ENCODE peak calls at places on chromosomes 16 and 17, in ten cellular contexts. R is ovary; W is heart right ventricle; Q is progenitor cell of endocrine pancreas; P is EL; M is activated naive CD4-positive, alpha-beta T cell treated with anti-CD3 and anti-CD28 coated beads for 36 hours; J is iPS-NIHi11; K is fibroblast of mammary gland; S is GM23338; A is H7. U is an unnamed sample.

GRCh38 chr17:2025622-2026309 is 632 bp upstream of the RTN4RL1 start:
- DNase-seq in K (peak), A (peak), W (peak), R (peak), S (peak), Q (peak), M (peak), P (peak), J (peak), U (peak)

GRCh38 chr17:78576389-78577112 is 645 bp downstream of the DNAH17 start:
- DNase-seq in A (no peak), P (no peak), K (no peak), R (no peak), J (no peak), M (no peak), S (no peak), Q (no peak), W (peak), U (no peak)

GRCh38 chr16:68035227-68035626 is 12.1 kb downstream of the DUS2 start:
- DNase-seq in P (no peak), S (no peak), A (no peak), R (no peak), K (no peak), J (no peak), Q (no peak), W (no peak), M (no peak), U (no peak)

GRCh38 chr16:12258806-12259205 is 282.3 kb downstream of the SNX29 start:
- DNase-seq in P (no peak), R (no peak), W (no peak), K (no peak), A (no peak), J (no peak), M (no peak), Q (no peak), S (no peak), U (no peak)

GRCh38 chr17:50728881-50729765 is 9.7 kb downstream of the LUC7L3 start:
- DNase-seq in W (no peak), Q (no peak), J (no peak), R (no peak), K (no peak), A (no peak), P (no peak), M (no peak), S (no peak), U (no peak)

GRCh38 chr16:55846598-55847346 is 13.9 kb upstream of the CES1 start:
- DNase-seq in K (no peak), R (no peak), Q (no peak), J (no peak), A (no peak), M (no peak), S (no peak), P (no peak), W (no peak), U (no peak)

GRCh38 chr16:77194295-77195231 is 3.6 kb downstream of the MON1B start:
- DNase-seq in M (no peak), R (no peak), W (no peak), S (no peak), A (peak), Q (no peak), K (no peak), P (no peak), J (no peak), U (no peak)

GRCh38 chr17:1515640-1516402 is 591 bp downstream of the INPP5K start:
- DNase-seq in J (peak), R (peak), A (peak), S (peak), P (peak), W (peak), K (peak), Q (no peak), M (peak), U (peak)

GRCh38 chr16:61900482-61900881 is 135.8 kb downstream of the CDH8 start:
- DNase-seq in Q (no peak), A (no peak), S (no peak), J (no peak), W (no peak), M (no peak), P (peak), R (no peak), K (peak), U (no peak)

GRCh38 chr17:79833110-79833450 is 6.2 kb downstream of the CBX4 start:
- DNase-seq in P (no peak), S (no peak), R (no peak), J (no peak), Q (no peak), K (no peak), A (no peak), M (no peak), W (no peak), U (no peak)

GRCh38 chr17:77854759-77855745 is 103.5 kb upstream of the TNRC6C start:
- DNase-seq in R (no peak), P (no peak), A (no peak), K (no peak), J (no peak), M (no peak), Q (no peak), S (no peak), W (no peak), U (no peak)

GRCh38 chr17:4497101-4497824 is 1.4 kb upstream of the SPNS2 start:
- DNase-seq in R (no peak), P (peak), J (no peak), A (no peak), W (no peak), S (no peak), M (no peak), Q (no peak), K (peak), U (no peak)

GRCh38 chr16:48496571-48497095 is 111.4 kb upstream of the SIAH1 start:
- DNase-seq in S (no peak), M (no peak), W (no peak), P (no peak), Q (no peak), A (no peak), J (no peak), K (no peak), R (no peak), U (no peak)

GRCh38 chr17:67132366-67132765 is 88.0 kb downstream of the CACNG1 start:
- DNase-seq in J (no peak), K (no peak), Q (no peak), W (no peak), M (no peak), R (no peak), S (no peak), P (no peak), A (no peak), U (no peak)

GRCh38 chr17:8941980-8942617 is 23.4 kb downstream of the PIK3R5 start:
- DNase-seq in K (no peak), Q (no peak), P (no peak), J (no peak), R (no peak), A (no peak), W (no peak), M (no peak), S (no peak), U (no peak)

GRCh38 chr16:88798772-88799455 is 4.7 kb upstream of the CDT1 start:
- DNase-seq in S (no peak), M (no peak), W (no peak), Q (no peak), A (no peak), J (no peak), P (no peak), K (no peak), R (no peak), U (no peak)

GRCh38 chr16:85422374-85423185 is 190.5 kb upstream of the GSE1 start:
- DNase-seq in W (no peak), Q (peak), M (peak), A (peak), S (peak), R (peak), K (no peak), P (no peak), J (no peak), U (no peak)

GRCh38 chr17:79948406-79948917 is 87.2 kb downstream of the TBC1D16 start:
- DNase-seq in R (no peak), J (no peak), Q (no peak), P (no peak), K (no peak), A (peak), M (no peak), S (no peak), W (no peak), U (no peak)

GRCh38 chr16:46428108-46429061 is 192.8 kb downstream of the SHCBP1 start:
- DNase-seq in P (no peak), A (peak), Q (no peak), M (no peak), R (no peak), J (no peak), S (no peak), K (no peak), W (no peak), U (no peak)

GRCh38 chr16:31427441-31428276 is 501 bp downstream of the COX6A2 start:
- DNase-seq in Q (no peak), M (peak), A (peak), K (peak), P (peak), R (peak), S (peak), J (peak), W (peak), U (peak)

GRCh38 chr17:74211141-74211928 is 2.0 kb upstream of the TTYH2 start:
- DNase-seq in A (peak), S (peak), Q (no peak), R (no peak), K (peak), M (no peak), W (no peak), J (no peak), P (peak), U (no peak)

GRCh38 chr17:31919802-31920525 is 16.8 kb upstream of the SUZ12 start:
- DNase-seq in A (no peak), W (no peak), R (no peak), S (no peak), Q (no peak), J (no peak), M (peak), P (peak), K (peak), U (no peak)

GRCh38 chr17:35898283-35899070 is 18.3 kb upstream of the CCL5 start:
- DNase-seq in K (no peak), W (peak), J (no peak), Q (no peak), S (no peak), M (peak), A (no peak), P (no peak), R (no peak), U (no peak)

GRCh38 chr16:81823111-81823510 is 44.0 kb downstream of the PLCG2 start:
- DNase-seq in J (no peak), M (no peak), K (no peak), W (no peak), P (no peak), A (peak), Q (no peak), R (no peak), S (no peak), U (peak)

GRCh38 chr17:49969134-49969759 is at the start of gene DLX4:
- DNase-seq in J (peak), S (peak), R (no peak), Q (no peak), M (peak), P (no peak), K (no peak), W (no peak), A (peak), U (no peak)

GRCh38 chr16:55499951-55500350 is 8.9 kb upstream of the LPCAT2 start:
- DNase-seq in R (no peak), S (no peak), K (peak), A (no peak), J (no peak), Q (no peak), P (peak), M (peak), W (no peak), U (no peak)

GRCh38 chr17:56244268-56244890 is 91.1 kb downstream of the ANKFN1 start:
- DNase-seq in J (no peak), W (no peak), R (no peak), S (peak), M (no peak), Q (no peak), K (no peak), A (no peak), P (no peak), U (no peak)

U was measured in substantia nigra.